ENCODE peak calls at places on chromosome 15, in six cellular contexts. C is endothelial cell, Y is Daoy, O is renal cortical epithelial cell, Z is AG09319, G is mucosa of gallbladder. T is an unnamed sample.

GRCh38 chr15:34436126-34436955 is 1.3 kb downstream of the GOLGA8A start:
- DNase-seq in C (no peak), Y (no peak), O (no peak), Z (no peak), G (no peak), T (no peak)

GRCh38 chr15:101215681-101216080 is 36.2 kb downstream of the CHSY1 start:
- DNase-seq in C (no peak), Y (no peak), O (no peak), Z (no peak), G (no peak), T (no peak)

GRCh38 chr15:39549912-39550311 is 31.0 kb upstream of the THBS1 start:
- DNase-seq in C (no peak), Y (no peak), O (no peak), Z (no peak), G (no peak), T (peak)

GRCh38 chr15:80693682-80694623 is 1.2 kb upstream of the ABHD17C start:
- DNase-seq in C (no peak), Y (peak), O (no peak), Z (no peak), G (no peak), T (no peak)

GRCh38 chr15:52427804-52428203 is 100.9 kb downstream of the MYO5A start:
- DNase-seq in C (no peak), Y (peak), O (peak), Z (no peak), G (no peak), T (no peak)

GRCh38 chr15:79451361-79451999 is 19.3 kb downstream of the MINAR1 start:
- DNase-seq in C (no peak), Y (no peak), O (no peak), Z (no peak), G (no peak), T (no peak)

GRCh38 chr15:66102563-66103292 is 150.8 kb downstream of the MEGF11 start:
- DNase-seq in C (no peak), Y (no peak), O (no peak), Z (no peak), G (no peak), T (peak)

GRCh38 chr15:73075151-73075859 is 23.0 kb downstream of the NEO1 start:
- DNase-seq in C (no peak), Y (peak), O (peak), Z (no peak), G (no peak), T (no peak)

GRCh38 chr15:101437209-101437608 is 52.3 kb downstream of the PCSK6 start:
- DNase-seq in C (no peak), Y (peak), O (no peak), Z (no peak), G (no peak), T (no peak)

GRCh38 chr15:84588053-84588874 is 12.5 kb upstream of the ZSCAN2 start:
- DNase-seq in C (peak), Y (peak), O (peak), Z (no peak), G (peak), T (peak)

GRCh38 chr15:28098766-28099554 is at the start of gene OCA2:
- DNase-seq in C (peak), Y (peak), O (peak), Z (no peak), G (no peak), T (peak)

GRCh38 chr15:95693917-95694316 is 636.6 kb upstream of the NR2F2 start:
- DNase-seq in C (no peak), Y (no peak), O (peak), Z (no peak), G (no peak), T (no peak)

GRCh38 chr15:57591237-57591821 is 375 bp upstream of the MYZAP start:
- DNase-seq in C (no peak), Y (peak), O (no peak), Z (no peak), G (no peak), T (no peak)

GRCh38 chr15:47754312-47754711 is 37.0 kb downstream of the SEMA6D start:
- DNase-seq in C (no peak), Y (no peak), O (no peak), Z (no peak), G (no peak), T (no peak)

GRCh38 chr15:70121656-70122297 is 24.1 kb upstream of the TLE3 start:
- DNase-seq in C (no peak), Y (peak), O (peak), Z (peak), G (peak), T (peak)

GRCh38 chr15:90585863-90586262 is 56.1 kb downstream of the CRTC3 start:
- DNase-seq in C (no peak), Y (no peak), O (peak), Z (no peak), G (no peak), T (no peak)

T was measured in aorta.